ENCODE peak calls at places on chromosome 10, in four cellular contexts. T is tibial nerve, V is upper lobe of right lung, Z is gastrocnemius medialis. H is an unnamed sample.
A peak's percentile ranks its signal among the peaks of the same experiment; 100 is the strongest.

GRCh38 chr10:87558333-87558732 is 53.6 kb downstream of the MINPP1 start:
- DNase-seq in Z (no peak), T (no peak), V (no peak), H (no peak)

GRCh38 chr10:43816351-43817321 is 168.0 kb upstream of the ZNF32 start:
- DNase-seq in V (no peak), T (no peak), Z (no peak), H (no peak)

GRCh38 chr10:28738200-28738599 is 60.9 kb downstream of the BAMBI start:
- DNase-seq in T (no peak), V (no peak), Z (no peak), H (no peak)

GRCh38 chr10:14588084-14588937 is 186.4 kb downstream of the FAM107B start:
- DNase-seq in Z (no peak), T (no peak), V (no peak), H (peak; percentile 86)

GRCh38 chr10:34121125-34121973 is 693.7 kb downstream of the PARD3 start:
- DNase-seq in V (no peak), T (no peak), Z (no peak), H (no peak)

GRCh38 chr10:123272171-123272570 is 118.0 kb downstream of the BUB3 start:
- DNase-seq in Z (no peak), T (no peak), V (no peak), H (no peak)

GRCh38 chr10:20839141-20839540 is 58.0 kb downstream of the NEBL start:
- DNase-seq in Z (no peak), V (no peak), T (no peak), H (peak; percentile 94)

GRCh38 chr10:104317195-104318095 is 20.8 kb downstream of the ITPRIP start:
- DNase-seq in T (peak; percentile 51), V (peak; percentile 26), Z (no peak), H (peak; percentile 60)

GRCh38 chr10:117537904-117538524 is 4.5 kb upstream of the EMX2 start:
- DNase-seq in T (no peak), V (no peak), Z (no peak), H (peak; percentile 21)

GRCh38 chr10:43026039-43026973 is 50.6 kb upstream of the RET start:
- DNase-seq in Z (no peak), T (no peak), V (peak; percentile 63), H (peak; percentile 97)

GRCh38 chr10:132063432-132063831 is 2.3 kb upstream of the JAKMIP3 start:
- DNase-seq in T (no peak), V (peak; percentile 30), Z (no peak), H (no peak)

GRCh38 chr10:97718178-97718577 is 4.6 kb downstream of the MARVELD1 start:
- DNase-seq in Z (no peak), T (no peak), V (no peak), H (no peak)

GRCh38 chr10:96292971-96293909 is 11.0 kb upstream of the DNTT start:
- DNase-seq in Z (no peak), T (no peak), V (no peak), H (peak; percentile 59)

GRCh38 chr10:44752451-44753441 is 158.4 kb upstream of the TMEM72 start:
- DNase-seq in V (no peak), Z (no peak), T (no peak), H (peak; percentile 77)

GRCh38 chr10:98253499-98253898 is 14.5 kb downstream of the LOXL4 start:
- DNase-seq in T (no peak), V (no peak), Z (no peak), H (no peak)

GRCh38 chr10:76133597-76134255 is 702.3 kb downstream of the LRMDA start:
- DNase-seq in Z (no peak), T (no peak), V (no peak), H (no peak)

GRCh38 chr10:77031531-77031930 is 606.1 kb downstream of the KCNMA1 start:
- DNase-seq in V (no peak), T (no peak), Z (no peak), H (no peak)

GRCh38 chr10:124087672-124088634 is 5.4 kb downstream of the CHST15 start:
- DNase-seq in T (no peak), Z (peak; percentile 43), V (peak; percentile 89), H (peak; percentile 82)

GRCh38 chr10:129848571-129849451 is 115.3 kb downstream of the EBF3 start:
- DNase-seq in T (no peak), V (no peak), Z (no peak), H (no peak)

GRCh38 chr10:91700273-91700672 is 67.4 kb upstream of the PPP1R3C start:
- DNase-seq in T (no peak), Z (no peak), V (no peak), H (no peak)

GRCh38 chr10:117000580-117000979 is 4.4 kb downstream of the SHTN1 start:
- DNase-seq in Z (no peak), T (no peak), V (no peak), H (no peak)

GRCh38 chr10:8803992-8804391 is 749.5 kb downstream of the GATA3 start:
- DNase-seq in T (no peak), V (no peak), Z (no peak), H (no peak)

GRCh38 chr10:67875340-67876238 is 8.9 kb upstream of the SIRT1 start:
- DNase-seq in T (no peak), V (no peak), Z (no peak), H (no peak)

GRCh38 chr10:130136214-130137076 is at the start of gene GLRX3:
- DNase-seq in Z (peak; percentile 80), V (peak; percentile 96), T (peak; percentile 84), H (peak; percentile 48)

GRCh38 chr10:96025566-96025965 is 17.8 kb upstream of the CCNJ start:
- DNase-seq in Z (no peak), V (no peak), T (no peak), H (peak; percentile 23)

GRCh38 chr10:58531084-58531695 is 18.5 kb downstream of the BICC1 start:
- DNase-seq in Z (peak; percentile 27), T (peak; percentile 77), V (no peak), H (peak; percentile 72)

GRCh38 chr10:101385866-101386658 is 32.1 kb downstream of the BTRC start:
- DNase-seq in Z (no peak), T (no peak), V (no peak), H (no peak)

GRCh38 chr10:119543814-119544642 is 1.5 kb upstream of the RGS10 start:
- DNase-seq in T (no peak), V (no peak), Z (no peak), H (peak; percentile 58)

GRCh38 chr10:59578741-59579140 is 130.9 kb downstream of the SLC16A9 start:
- DNase-seq in T (no peak), V (no peak), Z (no peak), H (no peak)

GRCh38 chr10:68224810-68225209 is 7.1 kb downstream of the ATOH7 start:
- DNase-seq in T (no peak), V (no peak), Z (no peak), H (peak; percentile 89)

GRCh38 chr10:98338896-98339295 is 70.9 kb upstream of the LOXL4 start:
- DNase-seq in V (no peak), T (no peak), Z (no peak), H (no peak)

GRCh38 chr10:98459385-98459784 is 12.7 kb upstream of the HPS1 start:
- DNase-seq in Z (no peak), T (no peak), V (no peak), H (no peak)

DNA sequence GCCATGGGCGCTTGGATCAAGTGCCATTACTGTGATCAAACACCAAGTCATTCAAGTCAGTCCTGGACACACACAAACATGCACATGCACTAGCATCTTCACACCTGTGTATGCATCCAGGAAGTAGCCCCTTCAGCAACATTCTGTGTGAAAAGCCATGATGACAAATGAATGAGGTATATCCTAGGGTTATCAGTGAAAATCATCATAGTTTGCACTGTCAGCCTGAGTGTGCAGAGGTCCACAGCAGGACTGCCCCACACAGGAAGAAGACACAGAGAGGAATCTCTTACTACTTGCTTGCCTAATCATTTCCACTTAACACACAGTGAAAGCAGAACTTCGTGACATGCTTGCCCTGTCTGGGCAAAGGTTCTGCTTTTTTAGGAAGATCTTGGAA is 184.0 kb upstream of the ADO start:
- DNase-seq in V (no peak), Z (no peak), T (no peak), H (no peak)
- H3K4me3 ChIP-seq in V (no peak overlapping the region), Z (no peak overlapping the region), T (no peak overlapping the region), H (no peak overlapping the region)

DNA sequence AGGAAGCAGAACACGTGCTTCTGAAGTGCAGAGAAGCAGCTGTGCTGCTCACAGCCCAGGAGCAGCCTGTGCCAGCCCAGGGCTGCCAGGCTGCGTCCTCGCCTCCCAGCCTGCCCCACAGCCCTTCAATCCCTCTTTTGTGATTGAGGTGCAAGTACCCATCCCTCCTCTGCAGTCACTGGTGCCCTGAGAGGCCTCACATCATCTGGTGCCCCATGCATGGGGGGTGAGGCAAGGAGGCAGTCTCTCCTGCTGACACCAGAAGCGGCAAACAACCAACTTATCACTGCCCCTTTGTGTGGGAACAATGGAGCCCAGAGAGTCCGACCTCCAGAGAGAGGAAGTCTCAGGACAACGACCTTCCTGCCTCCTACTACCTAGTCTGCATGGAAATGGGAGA is 49.8 kb upstream of the FGFR2 start:
- DNase-seq in V (peak; percentile 40), Z (no peak), T (no peak), H (no peak)
- TF ChIP-seq CTCF in V (no peak), Z (no peak), T (no peak), H (no peak)

GRCh38 chr10:88883443-88883799 is 3.4 kb downstream of the STAMBPL1 start:
- DNase-seq in T (no peak), V (no peak), Z (no peak), H (no peak)
- H3K4me3 ChIP-seq in T (no peak overlapping the region), V (no peak overlapping the region), Z (no peak overlapping the region), H (no peak overlapping the region)

GRCh38 chr10:78301891-78302738 is 268.5 kb downstream of the RPS24 start:
- DNase-seq in Z (peak; percentile 70), T (no peak), V (no peak), H (peak; percentile 7)
- TF ChIP-seq CTCF in Z (no peak), T (no peak), V (no peak), H (no peak)

DNA sequence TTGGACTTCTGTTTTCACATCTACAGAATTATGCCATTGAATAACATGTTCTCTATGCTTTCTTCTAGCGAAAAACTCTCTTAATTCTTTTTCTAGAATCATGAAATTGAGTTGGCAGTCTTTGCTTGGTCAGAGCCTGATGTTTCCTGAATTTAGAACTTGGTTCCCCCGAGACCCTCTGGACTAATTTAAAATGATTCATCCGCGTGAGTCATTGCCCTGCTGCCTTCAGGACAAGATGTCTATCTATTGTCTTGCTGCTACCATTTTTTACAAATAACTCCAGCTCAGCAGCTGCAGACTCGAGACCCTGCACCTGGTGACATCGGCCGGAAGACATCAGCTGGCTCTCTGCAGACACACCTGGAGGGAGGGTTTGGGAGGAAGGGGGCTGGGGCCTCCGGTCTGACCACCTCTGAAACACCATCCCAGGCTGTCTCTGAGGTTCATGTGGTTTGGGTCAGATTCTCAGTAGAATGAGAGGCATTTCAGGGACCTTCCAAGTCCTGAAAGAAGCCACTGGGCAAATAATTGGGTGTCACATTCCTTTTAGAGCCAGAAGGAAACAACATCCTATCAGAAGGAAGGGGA is 20.9 kb upstream of the KLF6 start:
- DNase-seq in Z (peak; percentile 66), T (peak; percentile 78), V (no peak), H (peak; percentile 75)
- H3K4me3 ChIP-seq in Z (peak overlapping the region; percentile 23), T (no peak overlapping the region), V (no peak overlapping the region), H (no peak overlapping the region)

H was measured in bronchial epithelial cell.